ENCODE peak calls at places on chromosomes 11 and 22, in four cellular contexts. One of them, this sample, is unnamed.

GRCh38 chr22:47165338-47165931 is 403.0 kb downstream of the TBC1D22A start:
- DNase-seq in mesendoderm: no peak
- DNase-seq in H1: no peak
- DNase-seq in IMR-90: no peak
- DNase-seq in this sample: peak; percentile 12

GRCh38 chr11:131099013-131099412 is 182.7 kb upstream of the SNX19 start:
- DNase-seq in H1: no peak
- DNase-seq in IMR-90: peak; percentile 77
- DNase-seq in mesendoderm: no peak
- DNase-seq in this sample: no peak

GRCh38 chr11:86775342-86775741 is 25.0 kb upstream of the PRSS23 start:
- DNase-seq in IMR-90: no peak
- DNase-seq in H1: no peak
- DNase-seq in mesendoderm: no peak
- DNase-seq in this sample: no peak

GRCh38 chr22:37431811-37432707 is 4.8 kb upstream of the ELFN2 start:
- DNase-seq in IMR-90: peak; percentile 99
- DNase-seq in H1: no peak
- DNase-seq in mesendoderm: no peak
- DNase-seq in this sample: no peak

GRCh38 chr11:8219257-8220021 is 44.2 kb downstream of the LMO1 start:
- DNase-seq in H1: no peak
- DNase-seq in IMR-90: peak; percentile 55
- DNase-seq in mesendoderm: peak; percentile 87
- DNase-seq in this sample: peak; percentile 84

GRCh38 chr11:33704240-33705002 is 3.8 kb upstream of the C11orf91 start:
- DNase-seq in H1: no peak
- DNase-seq in IMR-90: no peak
- DNase-seq in mesendoderm: no peak
- DNase-seq in this sample: no peak

GRCh38 chr11:125407046-125407445 is 89.0 kb downstream of the FEZ1 start:
- DNase-seq in H1: no peak
- DNase-seq in IMR-90: no peak
- DNase-seq in mesendoderm: no peak
- DNase-seq in this sample: no peak

GRCh38 chr11:65539401-65540289 is 14.8 kb downstream of the SCYL1 start:
- DNase-seq in IMR-90: no peak
- DNase-seq in H1: no peak
- DNase-seq in mesendoderm: peak; percentile 57
- DNase-seq in this sample: peak; percentile 84

GRCh38 chr11:101807521-101807920 is 107.3 kb upstream of the CEP126 start:
- DNase-seq in IMR-90: no peak
- DNase-seq in H1: no peak
- DNase-seq in mesendoderm: no peak
- DNase-seq in this sample: no peak

GRCh38 chr11:102794382-102794781 is 3.6 kb downstream of the MMP1 start:
- DNase-seq in H1: no peak
- DNase-seq in mesendoderm: peak; percentile 94
- DNase-seq in IMR-90: peak; percentile 50
- DNase-seq in this sample: peak; percentile 73

GRCh38 chr11:86688398-86689179 is 16.2 kb upstream of the ME3 start:
- DNase-seq in H1: no peak
- DNase-seq in mesendoderm: peak; percentile 40
- DNase-seq in IMR-90: peak; percentile 91
- DNase-seq in this sample: no peak

GRCh38 chr11:94675239-94675638 is 92.9 kb upstream of the AMOTL1 start:
- DNase-seq in mesendoderm: no peak
- DNase-seq in H1: no peak
- DNase-seq in IMR-90: no peak
- DNase-seq in this sample: no peak

GRCh38 chr22:48516571-48516970 is 1311.1 kb downstream of the BRD1 start:
- DNase-seq in IMR-90: no peak
- DNase-seq in H1: no peak
- DNase-seq in mesendoderm: no peak
- DNase-seq in this sample: no peak

GRCh38 chr22:28560005-28560742 is 119.5 kb downstream of the TTC28 start:
- DNase-seq in H1: no peak
- DNase-seq in mesendoderm: peak; percentile 66
- DNase-seq in IMR-90: peak; percentile 82
- DNase-seq in this sample: no peak

GRCh38 chr11:33110083-33110482 is 51.2 kb downstream of the CSTF3 start:
- DNase-seq in mesendoderm: no peak
- DNase-seq in H1: no peak
- DNase-seq in IMR-90: no peak
- DNase-seq in this sample: no peak

GRCh38 chr22:38243007-38243775 is 29.6 kb downstream of the TMEM184B start:
- DNase-seq in mesendoderm: no peak
- DNase-seq in IMR-90: peak; percentile 78
- DNase-seq in H1: no peak
- DNase-seq in this sample: no peak

GRCh38 chr11:227824-228223 is 8.3 kb downstream of the SIRT3 start:
- DNase-seq in mesendoderm: no peak
- DNase-seq in H1: no peak
- DNase-seq in IMR-90: no peak
- DNase-seq in this sample: no peak

GRCh38 chr11:116703421-116703820 is 69.4 kb downstream of the BUD13 start:
- DNase-seq in H1: no peak
- DNase-seq in IMR-90: no peak
- DNase-seq in mesendoderm: peak; percentile 94
- DNase-seq in this sample: peak; percentile 83

GRCh38 chr11:122340607-122341006 is 224.6 kb upstream of the BLID start:
- DNase-seq in H1: no peak
- DNase-seq in IMR-90: no peak
- DNase-seq in mesendoderm: no peak
- DNase-seq in this sample: no peak

GRCh38 chr11:17294033-17294432 is 17.5 kb downstream of the NUCB2 start:
- DNase-seq in IMR-90: no peak
- DNase-seq in H1: no peak
- DNase-seq in mesendoderm: no peak
- DNase-seq in this sample: no peak

GRCh38 chr22:17198188-17199130 is 20.8 kb downstream of the ADA2 start:
- DNase-seq in IMR-90: no peak
- DNase-seq in H1: peak; percentile 80
- DNase-seq in mesendoderm: peak; percentile 96
- DNase-seq in this sample: peak; percentile 93

GRCh38 chr11:113447621-113448310 is 27.4 kb downstream of the DRD2 start:
- DNase-seq in IMR-90: peak; percentile 40
- DNase-seq in mesendoderm: no peak
- DNase-seq in H1: no peak
- DNase-seq in this sample: no peak

GRCh38 chr11:112159098-112159761 is 4.7 kb downstream of the IL18 start:
- DNase-seq in IMR-90: no peak
- DNase-seq in H1: no peak
- DNase-seq in mesendoderm: no peak
- DNase-seq in this sample: no peak

GRCh38 chr22:40803292-40803691 is 15.9 kb downstream of the SLC25A17 start:
- DNase-seq in IMR-90: peak; percentile 26
- DNase-seq in mesendoderm: no peak
- DNase-seq in H1: no peak
- DNase-seq in this sample: no peak

GRCh38 chr11:126113963-126114362 is 51.3 kb upstream of the CDON start:
- DNase-seq in mesendoderm: no peak
- DNase-seq in H1: no peak
- DNase-seq in IMR-90: no peak
- DNase-seq in this sample: no peak

GRCh38 chr11:100712618-100713017 is 25.5 kb downstream of the ARHGAP42 start:
- DNase-seq in IMR-90: no peak
- DNase-seq in H1: no peak
- DNase-seq in mesendoderm: no peak
- DNase-seq in this sample: no peak

GRCh38 chr11:72950685-72951084 is 136.5 kb downstream of the ATG16L2 start:
- DNase-seq in H1: no peak
- DNase-seq in IMR-90: no peak
- DNase-seq in mesendoderm: peak; percentile 93
- DNase-seq in this sample: no peak
- H4K5ac ChIP-seq in H1: no peak overlapping the region
- H4K5ac ChIP-seq in IMR-90: no peak overlapping the region
- H4K5ac ChIP-seq in mesendoderm: no peak overlapping the region
- H4K5ac ChIP-seq in this sample: no peak overlapping the region

DNA sequence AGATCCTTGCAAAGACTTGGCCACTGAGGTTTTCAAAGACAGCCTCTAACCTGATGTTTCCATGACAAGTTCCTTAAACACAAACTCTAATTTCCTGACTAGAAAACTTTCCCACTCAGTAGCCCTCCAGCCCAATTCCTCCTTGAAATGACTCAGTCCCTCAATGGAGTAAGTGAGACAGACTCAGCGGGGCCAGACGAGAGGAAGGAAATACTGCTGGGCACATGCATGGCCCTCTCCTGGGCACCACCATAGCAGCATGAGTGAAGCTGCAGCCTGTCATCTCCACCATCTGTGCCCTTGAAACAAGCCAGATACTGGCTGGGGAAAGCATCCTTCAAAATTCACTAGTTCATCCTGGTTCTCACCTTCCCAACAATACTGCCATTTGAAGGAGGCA is 76.2 kb upstream of the GDPD4 start:
- DNase-seq in IMR-90: peak; percentile 10
- DNase-seq in mesendoderm: no peak
- DNase-seq in H1: no peak
- DNase-seq in this sample: no peak
- H4K5ac ChIP-seq in IMR-90: no peak overlapping the region
- H4K5ac ChIP-seq in mesendoderm: no peak overlapping the region
- H4K5ac ChIP-seq in H1: no peak overlapping the region
- H4K5ac ChIP-seq in this sample: no peak overlapping the region

GRCh38 chr22:22200569-22201184 is 43.9 kb upstream of the VPREB1 start:
- DNase-seq in mesendoderm: no peak
- DNase-seq in IMR-90: no peak
- DNase-seq in H1: no peak
- DNase-seq in this sample: no peak

GRCh38 chr22:22203048-22203971 is 41.3 kb upstream of the VPREB1 start:
- DNase-seq in mesendoderm: no peak
- DNase-seq in IMR-90: no peak
- DNase-seq in H1: no peak
- DNase-seq in this sample: no peak

GRCh38 chr22:22201925-22202343 is 42.7 kb upstream of the VPREB1 start:
- DNase-seq in IMR-90: no peak
- DNase-seq in H1: no peak
- DNase-seq in mesendoderm: no peak
- DNase-seq in this sample: no peak

GRCh38 chr22:22199634-22200033 is 45.0 kb upstream of the VPREB1 start:
- DNase-seq in H1: no peak
- DNase-seq in IMR-90: no peak
- DNase-seq in mesendoderm: no peak
- DNase-seq in this sample: no peak

DNA sequence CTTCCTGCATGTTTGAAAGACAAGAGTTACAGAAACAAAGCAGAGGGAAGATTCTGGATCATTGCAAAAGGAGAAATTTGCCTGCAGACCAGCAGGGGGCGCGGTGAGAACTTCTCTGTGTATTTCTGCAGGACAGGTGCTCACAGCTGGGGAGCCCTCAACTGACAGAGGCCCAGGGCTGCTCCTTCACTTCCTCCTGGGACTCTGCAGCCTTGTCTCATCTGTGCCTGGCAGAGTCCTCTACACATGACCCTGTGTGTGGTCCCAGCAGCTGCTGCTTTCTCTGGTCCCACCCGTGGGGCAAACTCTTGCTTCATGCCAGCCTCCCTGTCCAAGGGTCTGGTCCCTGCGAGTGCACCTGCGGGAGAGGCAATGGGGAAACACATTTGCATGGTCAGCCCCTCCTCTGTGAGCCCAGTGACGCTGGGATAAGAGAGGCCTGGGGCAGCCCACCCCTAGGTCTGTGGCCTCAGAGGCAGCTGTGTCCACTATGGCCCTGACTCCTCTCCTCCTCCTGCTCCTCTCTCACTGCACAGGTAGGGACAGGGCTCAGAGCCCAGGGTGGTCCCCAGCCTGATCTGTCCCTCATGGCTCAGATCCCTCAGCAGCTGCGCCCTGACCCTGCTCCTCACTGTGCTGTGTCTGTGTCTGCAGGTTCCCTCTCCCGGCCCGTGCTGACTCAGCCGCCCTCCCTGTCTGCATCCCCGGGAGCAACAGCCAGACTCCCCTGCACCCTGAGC is 43.2 kb upstream of the VPREB1 start:
- DNase-seq in H1: peak; percentile 19
- DNase-seq in mesendoderm: peak; percentile 58
- DNase-seq in IMR-90: peak; percentile 24
- DNase-seq in this sample: peak; percentile 60
- H4K5ac ChIP-seq in H1: no peak overlapping the region
- H4K5ac ChIP-seq in mesendoderm: no peak overlapping the region
- H4K5ac ChIP-seq in IMR-90: no peak overlapping the region
- H4K5ac ChIP-seq in this sample: no peak overlapping the region

GRCh38 chr11:67662142-67662805 is 11.7 kb upstream of the ACY3 start:
- DNase-seq in mesendoderm: no peak
- DNase-seq in H1: no peak
- DNase-seq in IMR-90: no peak
- DNase-seq in this sample: no peak
- H4K5ac ChIP-seq in mesendoderm: no peak overlapping the region
- H4K5ac ChIP-seq in H1: no peak overlapping the region
- H4K5ac ChIP-seq in IMR-90: no peak overlapping the region
- H4K5ac ChIP-seq in this sample: no peak overlapping the region

DNA sequence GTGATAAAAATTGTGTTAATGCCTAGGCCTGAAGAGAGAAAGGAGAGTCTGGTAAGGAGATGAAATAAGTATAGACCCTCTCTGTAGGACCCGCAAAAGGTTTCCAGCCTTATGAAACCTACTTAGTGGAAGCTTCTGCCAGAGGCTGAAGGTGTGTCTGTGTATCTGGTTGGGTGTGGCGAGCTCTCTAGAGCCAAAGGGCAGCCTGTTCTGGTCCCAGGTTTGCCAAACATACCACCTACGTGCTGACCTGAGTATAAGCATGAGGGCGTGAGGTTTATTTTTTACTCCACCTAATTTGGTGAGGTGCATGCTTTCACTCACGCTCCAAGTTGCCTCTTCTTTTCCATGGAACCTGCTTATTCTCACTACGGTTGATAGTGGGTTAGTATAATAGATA is 5.6 kb downstream of the CSTPP1 start:
- DNase-seq in IMR-90: no peak
- DNase-seq in mesendoderm: no peak
- DNase-seq in H1: no peak
- DNase-seq in this sample: no peak
- H4K5ac ChIP-seq in IMR-90: no peak overlapping the region
- H4K5ac ChIP-seq in mesendoderm: no peak overlapping the region
- H4K5ac ChIP-seq in H1: no peak overlapping the region
- H4K5ac ChIP-seq in this sample: no peak overlapping the region

GRCh38 chr11:76090821-76091220 is 115.5 kb downstream of the WNT11 start:
- DNase-seq in IMR-90: no peak
- DNase-seq in mesendoderm: no peak
- DNase-seq in H1: no peak
- DNase-seq in this sample: no peak
- H4K5ac ChIP-seq in IMR-90: no peak overlapping the region
- H4K5ac ChIP-seq in mesendoderm: no peak overlapping the region
- H4K5ac ChIP-seq in H1: no peak overlapping the region
- H4K5ac ChIP-seq in this sample: no peak overlapping the region

GRCh38 chr22:49986325-49986724 is 25.8 kb downstream of the PIM3 start:
- DNase-seq in IMR-90: no peak
- DNase-seq in mesendoderm: no peak
- DNase-seq in H1: no peak
- DNase-seq in this sample: no peak
- H4K5ac ChIP-seq in IMR-90: no peak overlapping the region
- H4K5ac ChIP-seq in mesendoderm: no peak overlapping the region
- H4K5ac ChIP-seq in H1: no peak overlapping the region
- H4K5ac ChIP-seq in this sample: no peak overlapping the region